ENCODE peak calls at places on chromosomes 13 and 19, in eight cellular contexts. D, C, W, F, B, Q, G and L are unnamed samples.

GRCh38 chr13:34013061-34013460 is 195.1 kb downstream of the RFC3 start:
- DNase-seq in B (no peak), G (no peak), W (no peak), C (no peak), Q (no peak), D (no peak), F (no peak), L (no peak)

GRCh38 chr13:106466691-106467405 is 68.6 kb downstream of the EFNB2 start:
- DNase-seq in W (no peak), C (no peak), B (no peak), G (no peak), Q (no peak), F (no peak), D (no peak), L (no peak)

GRCh38 chr13:106096661-106097092 is 438.8 kb downstream of the EFNB2 start:
- DNase-seq in F (no peak), W (no peak), C (no peak), Q (no peak), G (no peak), B (no peak), D (peak), L (no peak)

GRCh38 chr19:1016647-1017114 is 4.2 kb downstream of the TMEM259 start:
- DNase-seq in Q (peak), F (no peak), W (no peak), D (peak), G (no peak), B (no peak), C (no peak), L (no peak)

GRCh38 chr19:17332677-17333581 is 1.7 kb downstream of the ANO8 start:
- DNase-seq in G (no peak), B (no peak), Q (peak), F (no peak), C (no peak), D (peak), W (no peak), L (no peak)

GRCh38 chr13:109867766-109868165 is 81.4 kb upstream of the IRS2 start:
- DNase-seq in W (no peak), F (no peak), C (no peak), D (no peak), Q (no peak), G (no peak), B (no peak), L (no peak)

GRCh38 chr19:49642488-49643035 is 553 bp downstream of the SCAF1 start:
- DNase-seq in F (no peak), D (no peak), W (no peak), Q (no peak), G (no peak), C (no peak), B (no peak), L (no peak)

GRCh38 chr13:28819748-28820098 is 416 bp upstream of the MTUS2 start:
- DNase-seq in D (peak), G (peak), Q (peak), W (peak), C (no peak), B (peak), F (peak), L (peak)

GRCh38 chr19:10896851-10897526 is 25.6 kb downstream of the CARM1 start:
- DNase-seq in B (no peak), D (peak), G (no peak), C (no peak), W (no peak), F (no peak), Q (no peak), L (no peak)

GRCh38 chr13:26693749-26694463 is 66.7 kb downstream of the GPR12 start:
- DNase-seq in B (no peak), D (no peak), G (no peak), W (no peak), F (no peak), C (no peak), Q (no peak), L (no peak)

GRCh38 chr13:99969934-99970760 is 1.4 kb downstream of the ZIC5 start:
- DNase-seq in G (no peak), Q (no peak), D (peak), B (peak), W (no peak), F (no peak), C (no peak), L (no peak)

GRCh38 chr13:23443878-23444277 is 10.4 kb upstream of the SACS start:
- DNase-seq in Q (no peak), W (no peak), D (no peak), F (no peak), B (no peak), C (no peak), G (no peak), L (no peak)

GRCh38 chr13:35917942-35918645 is 213.1 kb downstream of the DCLK1 start:
- DNase-seq in F (no peak), W (no peak), C (no peak), G (no peak), Q (no peak), B (no peak), D (no peak), L (no peak)

GRCh38 chr13:99062593-99062992 is 84.7 kb upstream of the DOCK9 start:
- DNase-seq in D (no peak), Q (no peak), B (no peak), C (no peak), W (no peak), G (no peak), F (no peak), L (no peak)

GRCh38 chr19:40217921-40218890 is at the start of gene TTC9B:
- DNase-seq in D (peak), C (peak), F (peak), W (no peak), Q (no peak), G (no peak), B (no peak), L (no peak)

GRCh38 chr13:20506676-20507075 is 19.0 kb downstream of the CRYL1 start:
- DNase-seq in G (no peak), W (no peak), D (no peak), B (no peak), F (no peak), Q (no peak), C (no peak), L (no peak)

GRCh38 chr13:99813346-99814095 is 158.0 kb downstream of the ZIC5 start:
- DNase-seq in D (no peak), F (no peak), Q (no peak), W (no peak), G (no peak), C (no peak), B (no peak), L (no peak)

GRCh38 chr13:41939403-41939802 is 21.5 kb downstream of the VWA8 start:
- DNase-seq in Q (no peak), C (no peak), D (no peak), F (no peak), G (no peak), W (no peak), B (no peak), L (no peak)

GRCh38 chr13:42544246-42544915 is 29.6 kb upstream of the TNFSF11 start:
- DNase-seq in F (no peak), G (no peak), W (no peak), C (no peak), D (no peak), Q (no peak), B (no peak), L (no peak)

GRCh38 chr13:32284927-32285632 is 30.1 kb downstream of the ZAR1L start:
- DNase-seq in Q (peak), B (peak), W (no peak), C (no peak), G (peak), D (no peak), F (no peak), L (peak)

GRCh38 chr13:99498304-99499161 is 2.7 kb upstream of the TM9SF2 start:
- DNase-seq in F (peak), D (peak), Q (peak), G (peak), C (peak), W (peak), B (peak), L (peak)

GRCh38 chr19:4361152-4362037 is 18.0 kb downstream of the MPND start:
- DNase-seq in W (no peak), B (no peak), D (peak), F (no peak), Q (peak), C (no peak), G (no peak), L (no peak)

GRCh38 chr13:99859178-99860177 is 112.1 kb downstream of the ZIC5 start:
- DNase-seq in W (no peak), F (no peak), B (no peak), G (no peak), Q (no peak), D (no peak), C (peak), L (no peak)

GRCh38 chr13:34967851-34968562 is 25.9 kb downstream of the NBEA start:
- DNase-seq in F (no peak), G (no peak), W (no peak), B (peak), Q (no peak), C (no peak), D (no peak), L (no peak)

GRCh38 chr19:19342086-19343015 is 21.7 kb downstream of the MAU2 start:
- DNase-seq in W (peak), F (peak), D (peak), B (peak), G (peak), C (no peak), Q (peak), L (peak)

GRCh38 chr19:38004505-38005223 is 97.7 kb downstream of the SIPA1L3 start:
- DNase-seq in Q (peak), C (no peak), G (peak), D (peak), B (peak), W (peak), F (peak), L (peak)

DNA sequence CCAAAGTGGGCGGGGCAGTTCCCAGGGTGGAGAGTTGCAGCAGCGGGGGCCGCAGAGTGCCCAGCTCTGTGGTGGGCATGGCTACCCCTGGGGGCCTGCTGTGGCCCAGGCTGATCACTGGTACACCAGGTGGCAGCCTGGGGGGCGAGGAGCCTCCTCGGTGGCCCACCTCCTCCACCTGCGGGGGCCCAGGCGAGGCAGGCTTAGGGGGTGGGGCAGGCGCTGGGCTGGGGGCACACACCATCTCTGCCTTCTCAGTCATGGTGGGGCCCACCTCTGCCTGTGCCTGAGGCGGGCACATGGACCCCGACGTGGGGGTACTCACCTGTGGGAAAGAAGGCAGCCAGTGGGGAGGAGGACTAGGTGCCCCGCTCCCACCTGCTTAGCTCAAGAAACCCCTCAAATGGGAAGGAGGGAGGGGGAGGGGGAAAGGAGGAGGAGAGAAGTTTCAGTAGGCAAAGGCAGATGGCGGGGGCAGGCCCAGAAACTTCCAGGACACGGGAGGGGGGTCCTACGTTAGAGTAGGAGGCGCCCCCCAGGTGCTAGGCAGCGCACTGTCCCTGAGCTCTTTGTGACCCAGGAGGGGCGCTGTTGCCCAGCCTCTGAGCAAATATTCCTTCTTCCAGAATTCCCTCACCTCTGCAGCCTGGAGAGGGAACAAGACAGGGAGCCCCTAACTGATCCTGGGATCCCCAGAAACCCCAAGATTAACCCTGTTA is 1.6 kb downstream of the LYL1 start:
- DNase-seq in F (no peak), B (no peak), G (no peak), D (peak), W (no peak), Q (no peak), C (no peak), L (no peak)
- TF ChIP-seq CTCF in F (peak), B (no peak), G (no peak), D (no peak), W (peak), Q (no peak), C (no peak), L (peak)

DNA sequence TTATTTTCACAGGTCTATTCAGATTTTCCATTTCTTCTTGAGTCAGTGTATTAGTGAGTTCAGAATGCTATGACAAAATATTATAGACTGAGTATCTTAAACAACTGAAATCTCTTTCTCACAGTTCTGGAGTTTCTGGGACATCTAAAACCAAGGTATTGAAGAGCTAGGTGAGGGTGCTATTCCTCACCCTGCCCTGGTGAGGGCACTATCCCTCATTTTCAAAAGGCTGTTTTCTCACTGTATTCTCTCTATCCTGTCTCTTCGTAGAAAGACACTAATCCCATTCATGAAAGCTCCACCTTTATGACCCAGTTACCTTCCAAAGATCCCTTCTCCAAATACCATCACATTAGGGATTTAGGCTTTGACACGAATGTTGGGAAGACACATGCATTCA is 1617.1 kb downstream of the PCDH9 start:
- DNase-seq in D (peak), F (no peak), G (no peak), B (no peak), W (no peak), C (no peak), Q (no peak), L (no peak)
- TF ChIP-seq CTCF in D (no peak), F (peak), G (no peak), B (no peak), W (peak), C (no peak), Q (no peak), L (no peak)

DNA sequence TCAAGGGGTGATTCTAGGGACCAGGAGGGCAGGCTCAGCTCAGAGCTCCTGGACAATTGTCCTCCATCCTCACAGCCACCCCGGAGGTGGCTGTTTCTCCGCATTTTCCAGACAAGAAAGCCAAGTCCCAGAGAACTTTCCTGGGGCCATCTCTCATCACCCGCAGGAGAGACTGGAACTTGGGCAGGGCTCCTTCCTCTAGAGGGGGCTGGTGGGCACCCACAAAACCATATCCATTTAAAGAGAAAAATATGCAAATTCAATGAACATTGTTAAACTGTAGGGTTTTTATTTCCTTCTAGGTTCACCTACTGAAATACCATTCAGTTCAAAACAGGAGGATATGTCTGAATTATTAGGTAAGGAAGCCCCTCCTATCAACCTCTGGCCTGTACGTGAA is 16.6 kb downstream of the SPACA7 start:
- DNase-seq in G (no peak), D (no peak), B (no peak), W (no peak), C (no peak), F (no peak), Q (no peak), L (no peak)
- TF ChIP-seq CTCF in G (no peak), D (no peak), B (no peak), W (peak), C (no peak), F (no peak), Q (no peak), L (no peak)

GRCh38 chr19:8592231-8593009 is 15.2 kb upstream of the MYO1F start:
- DNase-seq in W (peak), G (peak), D (peak), C (peak), F (peak), Q (peak), B (no peak), L (peak)

GRCh38 chr19:8589177-8589714 is 12.0 kb upstream of the MYO1F start:
- DNase-seq in Q (no peak), D (no peak), B (no peak), W (no peak), C (no peak), F (no peak), G (no peak), L (no peak)

GRCh38 chr19:8596168-8596567 is 14.3 kb downstream of the ADAMTS10 start:
- DNase-seq in W (no peak), B (no peak), F (no peak), C (no peak), Q (no peak), D (no peak), G (no peak), L (no peak)

GRCh38 chr19:8595651-8596050 is 14.9 kb downstream of the ADAMTS10 start:
- DNase-seq in Q (no peak), D (no peak), F (no peak), G (no peak), W (no peak), B (no peak), C (no peak), L (no peak)

DNA sequence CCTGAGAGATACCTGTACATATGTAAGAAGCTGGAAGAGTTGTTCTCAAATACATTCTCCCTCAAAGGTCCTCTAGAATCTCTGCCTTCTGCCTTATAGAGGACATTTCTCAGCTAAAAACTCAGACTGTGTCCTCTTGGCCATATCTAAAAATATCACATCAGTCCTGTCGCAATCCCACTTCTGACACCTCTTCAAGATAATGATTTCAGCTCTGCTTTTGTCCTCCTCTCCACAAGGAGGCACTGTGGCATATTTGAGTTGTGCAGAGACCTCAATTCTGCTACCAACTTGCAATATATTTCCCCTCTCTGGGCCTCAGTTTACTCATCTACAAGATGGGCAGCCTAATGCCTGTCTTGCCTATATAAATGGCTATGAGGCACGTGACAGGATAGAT is 16.6 kb downstream of the ADAMTS10 start:
- DNase-seq in C (no peak), D (peak), Q (no peak), F (no peak), G (no peak), W (no peak), B (no peak), L (no peak)
- TF ChIP-seq CTCF in C (peak), D (peak), Q (peak), F (peak), G (no peak), W (peak), B (no peak), L (no peak)

GRCh38 chr13:59643906-59644626 is 519.7 kb downstream of the DIAPH3 start:
- DNase-seq in F (no peak), W (no peak), B (no peak), D (no peak), G (no peak), Q (no peak), C (no peak), L (no peak)

GRCh38 chr13:59641758-59642157 is 522.0 kb downstream of the DIAPH3 start:
- DNase-seq in W (no peak), D (no peak), C (no peak), F (no peak), G (no peak), B (no peak), Q (no peak), L (no peak)

GRCh38 chr13:59638404-59638803 is 525.3 kb downstream of the DIAPH3 start:
- DNase-seq in D (no peak), G (no peak), F (no peak), Q (no peak), W (no peak), B (no peak), C (no peak), L (no peak)

GRCh38 chr13:59643239-59643865 is 520.4 kb downstream of the DIAPH3 start:
- DNase-seq in F (no peak), Q (no peak), D (no peak), G (no peak), W (no peak), B (no peak), C (no peak), L (no peak)

GRCh38 chr13:59641261-59641660 is 522.5 kb downstream of the DIAPH3 start:
- DNase-seq in C (no peak), D (no peak), B (no peak), F (no peak), G (no peak), W (no peak), Q (no peak), L (no peak)
- TF ChIP-seq CTCF in C (no peak), D (no peak), B (no peak), F (no peak), G (no peak), W (no peak), Q (no peak), L (no peak)

GRCh38 chr13:98033277-98034247 is 80.1 kb downstream of the IPO5 start:
- DNase-seq in Q (peak), F (peak), G (no peak), B (peak), W (no peak), D (peak), C (no peak), L (no peak)
- TF ChIP-seq CTCF in Q (peak), F (peak), G (no peak), B (no peak), W (peak), D (peak), C (no peak), L (peak)

DNA sequence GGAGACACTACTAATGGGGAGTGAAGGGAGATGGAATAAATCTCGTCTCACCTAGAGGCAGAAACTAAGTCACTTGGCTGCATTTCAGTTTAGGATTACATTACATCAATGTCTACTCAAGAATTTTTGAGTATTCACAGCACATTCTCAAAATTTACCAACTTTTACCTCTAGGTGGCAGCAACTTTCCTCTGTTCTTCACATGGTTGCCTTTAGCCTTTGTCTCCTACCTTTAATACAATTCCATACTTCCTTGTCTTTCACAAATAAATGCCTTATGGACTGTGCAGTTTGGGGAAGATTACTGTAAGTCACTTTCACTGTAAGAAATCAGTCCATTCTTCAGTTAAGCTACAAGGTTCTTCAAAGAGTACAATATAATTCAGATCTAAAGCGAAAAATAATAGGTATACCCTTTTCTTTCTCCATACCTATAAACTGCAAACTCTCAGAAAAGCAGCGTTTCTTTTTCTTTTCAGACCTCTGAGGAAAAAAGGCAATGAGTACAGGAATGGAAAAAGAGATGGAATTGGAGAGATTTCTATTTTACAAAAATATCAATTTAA is 379.4 kb downstream of the KLF12 start:
- DNase-seq in F (peak), D (peak), C (no peak), W (peak), G (no peak), B (peak), Q (no peak), L (no peak)
- TF ChIP-seq CTCF in F (peak), D (peak), C (peak), W (peak), G (peak), B (no peak), Q (peak), L (peak)